ENCODE peak calls at places on chromosomes 3 and 15, in four cellular contexts. E is mammary epithelial cell, Q is A549, D is HCT116. W is an unnamed sample.

GRCh38 chr3:170270282-170270891 is 48.2 kb downstream of the PRKCI start:
- DNase-seq in E (no peak), Q (no peak), D (no peak), W (no peak)

GRCh38 chr3:73765878-73766564 is 141.3 kb upstream of the PDZRN3 start:
- DNase-seq in E (no peak), Q (no peak), D (no peak), W (no peak)

GRCh38 chr3:196175717-196176116 is 35.5 kb downstream of the ZDHHC19 start:
- DNase-seq in E (no peak), Q (no peak), D (no peak), W (no peak)

GRCh38 chr3:8575364-8576104 is 69.1 kb downstream of the SSUH2 start:
- DNase-seq in E (peak), Q (no peak), D (no peak), W (no peak)

GRCh38 chr3:159824341-159824740 is 164.3 kb upstream of the IL12A start:
- DNase-seq in E (peak), Q (peak), D (peak), W (peak)

GRCh38 chr3:58062469-58062868 is 54.2 kb downstream of the FLNB start:
- DNase-seq in E (no peak), Q (no peak), D (no peak), W (no peak)

GRCh38 chr15:101723161-101723873 is 956 bp downstream of the TARS3 start:
- DNase-seq in E (no peak), Q (no peak), D (no peak), W (peak)

GRCh38 chr3:192063570-192063969 is 602.6 kb downstream of the PYDC2 start:
- DNase-seq in E (no peak), Q (no peak), D (no peak), W (no peak)

GRCh38 chr3:116000315-116000714 is 377.0 kb downstream of the GAP43 start:
- DNase-seq in E (peak), Q (peak), D (peak), W (peak)

GRCh38 chr15:67114846-67115521 is 49.6 kb downstream of the SMAD3 start:
- DNase-seq in E (no peak), Q (no peak), D (no peak), W (no peak)

GRCh38 chr3:142886938-142887337 is 1.9 kb downstream of the PCOLCE2 start:
- DNase-seq in E (peak), Q (peak), D (no peak), W (peak)

GRCh38 chr3:156459434-156459833 is 95.5 kb downstream of the SSR3 start:
- DNase-seq in E (no peak), Q (no peak), D (no peak), W (no peak)

GRCh38 chr3:147589016-147589415 is 179.9 kb downstream of the ZIC1 start:
- DNase-seq in E (no peak), Q (no peak), D (no peak), W (no peak)

GRCh38 chr3:45832691-45833090 is 9.2 kb downstream of the LZTFL1 start:
- DNase-seq in E (peak), Q (peak), D (peak), W (peak)

GRCh38 chr15:66115568-66116206 is 137.9 kb downstream of the MEGF11 start:
- DNase-seq in E (no peak), Q (no peak), D (no peak), W (no peak)

GRCh38 chr3:139994891-139995290 is 59.9 kb downstream of the CLSTN2 start:
- DNase-seq in E (no peak), Q (no peak), D (no peak), W (no peak)

GRCh38 chr3:78204977-78205376 is 1165.1 kb downstream of the ROBO2 start:
- DNase-seq in E (no peak), Q (no peak), D (no peak), W (peak)

GRCh38 chr15:62482715-62483429 is 317.8 kb upstream of the C2CD4B start:
- DNase-seq in E (peak), Q (peak), D (peak), W (no peak)

GRCh38 chr15:73965730-73966103 is 26.4 kb downstream of the STOML1 start:
- DNase-seq in E (peak), Q (no peak), D (no peak), W (no peak)

GRCh38 chr15:97446138-97446537 is 514.4 kb upstream of the ARRDC4 start:
- DNase-seq in E (no peak), Q (no peak), D (no peak), W (no peak)

GRCh38 chr3:150790621-150791020 is 27.7 kb upstream of the SIAH2 start:
- DNase-seq in E (no peak), Q (no peak), D (no peak), W (no peak)

GRCh38 chr15:27970661-27971392 is 128.3 kb downstream of the OCA2 start:
- DNase-seq in E (no peak), Q (no peak), D (no peak), W (no peak)

DNA sequence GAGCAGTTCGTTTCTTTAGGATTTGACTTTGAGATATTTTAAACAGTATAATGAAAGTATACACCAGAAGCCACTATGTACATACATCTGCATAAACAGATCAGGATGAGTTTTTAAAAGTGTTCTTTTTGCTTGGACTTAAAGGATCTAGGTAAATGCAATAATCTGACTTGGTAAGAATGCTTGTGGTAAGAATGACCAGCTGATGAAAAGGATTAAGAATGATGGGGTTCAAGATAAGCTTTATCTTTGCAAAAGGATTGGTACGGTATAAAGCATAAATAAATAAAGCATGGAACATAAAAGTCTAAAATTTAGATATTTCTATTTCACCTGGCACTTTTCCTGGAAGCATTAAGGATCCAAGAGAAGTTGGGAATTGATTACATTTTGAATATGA is 9.8 kb upstream of the MME start:
- DNase-seq in E (no peak), Q (no peak), D (no peak), W (no peak)
- H3K27ac ChIP-seq in E (peak), Q (no peak), D (no peak), W (no peak)

GRCh38 chr3:122660575-122660974 is 20.1 kb upstream of the PARP14 start:
- DNase-seq in E (no peak), Q (peak), D (no peak), W (no peak)
- TF ChIP-seq CTCF in E (peak), Q (no peak), D (no peak), W (no peak)

DNA sequence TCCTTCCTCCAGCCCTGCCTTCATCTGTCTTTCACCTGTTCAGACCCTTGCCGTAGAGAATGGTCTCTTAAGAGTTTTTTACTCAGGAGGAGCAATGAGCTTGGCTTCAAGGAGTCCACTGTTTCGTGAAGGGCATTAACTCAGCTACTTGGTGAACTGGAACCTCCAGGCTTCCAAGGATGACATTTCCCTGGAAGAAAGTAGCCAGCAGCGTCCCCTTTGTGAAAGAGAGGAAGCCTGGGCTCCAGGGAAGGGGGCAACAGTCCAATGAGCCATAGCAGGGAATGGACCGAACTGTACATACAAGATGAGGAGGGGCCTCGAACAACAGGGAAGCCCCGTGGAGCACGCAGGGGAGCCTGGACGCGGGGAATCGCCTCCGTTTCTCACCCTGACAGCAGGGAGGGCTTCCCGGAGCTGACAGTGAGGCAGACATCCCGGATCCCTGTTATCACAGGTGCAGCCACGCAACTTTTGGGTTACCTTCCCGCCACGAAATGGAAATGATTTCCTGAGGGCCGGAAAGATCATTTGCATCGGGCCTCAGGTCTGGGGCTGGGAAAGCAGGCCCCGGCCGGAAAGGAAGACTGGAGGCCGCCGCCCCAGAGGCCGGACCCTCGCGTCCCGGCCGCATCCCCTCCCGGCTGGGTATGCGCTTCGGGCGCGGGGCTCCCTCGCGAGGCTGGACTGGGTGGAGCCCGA is 514 bp upstream of the SPINT1 start:
- DNase-seq in E (peak), Q (no peak), D (no peak), W (no peak)
- H3K27ac ChIP-seq in E (peak), Q (no peak), D (peak), W (peak)

GRCh38 chr15:55741592-55742497 is 1.1 kb downstream of the PRTG start:
- DNase-seq in E (peak), Q (peak), D (no peak), W (peak)
- TF ChIP-seq CTCF in E (no peak), Q (no peak), D (no peak), W (no peak)

GRCh38 chr15:76195506-76196285 is 115.6 kb downstream of the ETFA start:
- DNase-seq in E (no peak), Q (no peak), D (no peak), W (no peak)
- H3K27ac ChIP-seq in E (no peak), Q (peak), D (no peak), W (peak)

DNA sequence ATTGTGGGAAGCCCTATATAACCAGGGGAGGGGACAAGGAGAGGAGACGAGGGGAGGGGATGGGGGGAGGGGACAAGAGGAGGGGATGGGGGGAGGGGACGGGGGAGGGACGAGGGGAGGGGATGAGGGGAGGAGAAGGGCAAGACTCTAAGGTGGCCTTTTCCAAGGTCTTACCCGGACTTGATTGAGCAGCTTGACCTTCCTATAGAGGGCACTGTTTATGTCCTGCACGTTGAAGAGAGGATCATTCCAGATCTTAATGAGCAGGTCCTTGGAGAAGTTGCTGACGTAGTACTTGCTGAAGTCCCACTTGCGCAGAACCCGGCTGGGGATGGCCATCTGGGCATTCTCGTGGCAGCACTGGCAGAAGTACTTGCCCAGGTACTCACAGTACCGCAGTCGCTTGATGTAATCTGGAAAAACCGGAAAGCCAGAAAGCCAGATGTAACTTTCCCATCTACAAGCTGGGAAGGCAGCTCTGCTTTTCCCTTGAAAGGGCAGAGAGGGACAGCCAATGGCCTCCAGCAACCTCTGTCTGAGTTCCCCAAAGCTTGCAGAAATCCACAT is 55.7 kb downstream of the RUBCN start:
- DNase-seq in E (no peak), Q (peak), D (no peak), W (no peak)
- TF ChIP-seq CTCF in E (no peak), Q (no peak), D (peak), W (no peak)

DNA sequence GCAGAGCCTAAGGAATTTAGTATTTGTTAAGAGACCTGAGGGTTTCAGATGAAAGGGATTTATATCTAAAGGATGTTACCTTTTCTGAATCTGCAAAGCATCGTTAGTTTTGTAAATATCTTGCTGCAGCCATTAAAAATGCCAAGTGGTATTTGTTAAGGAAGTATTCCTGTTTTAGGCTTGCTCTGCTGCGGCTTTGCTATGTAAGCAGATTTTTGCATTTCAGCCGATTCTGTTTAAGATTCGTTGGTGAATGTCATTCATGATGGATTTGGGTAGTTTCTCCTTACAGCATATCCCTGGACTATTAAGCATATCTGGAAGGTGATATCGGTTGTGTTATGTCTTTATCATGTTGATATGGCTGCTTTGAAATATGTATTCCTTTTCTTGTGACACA is 1.0 kb downstream of the USP8 start:
- DNase-seq in E (no peak), Q (no peak), D (no peak), W (no peak)
- H3K27ac ChIP-seq in E (peak), Q (peak), D (no peak), W (no peak)

W was measured in RWPE1.